ENCODE peak calls at places on chromosomes 5 and 9, in six cellular contexts. One of them, this sample, is unnamed.

GRCh38 chr5:21918451-21918850 is 934.7 kb downstream of the CDH12 start:
- DNase-seq in H1: no peak
- DNase-seq in mesenchymal stem cell: no peak
- DNase-seq in H9: no peak
- DNase-seq in IMR-90: no peak
- DNase-seq in trophoblast cell: no peak
- DNase-seq in this sample: no peak

GRCh38 chr5:129803403-129803802 is 55.5 kb downstream of the MINAR2 start:
- DNase-seq in trophoblast cell: no peak
- DNase-seq in mesenchymal stem cell: no peak
- DNase-seq in H1: no peak
- DNase-seq in H9: no peak
- DNase-seq in IMR-90: no peak
- DNase-seq in this sample: no peak

GRCh38 chr9:118170032-118170955 is 466.1 kb downstream of the TLR4 start:
- DNase-seq in IMR-90: no peak
- DNase-seq in H1: peak
- DNase-seq in mesenchymal stem cell: peak
- DNase-seq in H9: peak
- DNase-seq in trophoblast cell: peak
- DNase-seq in this sample: peak

GRCh38 chr5:50667653-50668403 is 1.4 kb downstream of the PARP8 start:
- DNase-seq in H1: peak
- DNase-seq in mesenchymal stem cell: peak
- DNase-seq in H9: peak
- DNase-seq in IMR-90: peak
- DNase-seq in trophoblast cell: peak
- DNase-seq in this sample: peak

GRCh38 chr9:86827893-86828292 is 119.4 kb downstream of the GAS1 start:
- DNase-seq in trophoblast cell: no peak
- DNase-seq in mesenchymal stem cell: peak
- DNase-seq in H9: no peak
- DNase-seq in H1: no peak
- DNase-seq in IMR-90: no peak
- DNase-seq in this sample: no peak

GRCh38 chr9:127781821-127782220 is 3.4 kb upstream of the SH2D3C start:
- DNase-seq in IMR-90: no peak
- DNase-seq in H1: no peak
- DNase-seq in trophoblast cell: no peak
- DNase-seq in mesenchymal stem cell: no peak
- DNase-seq in H9: no peak
- DNase-seq in this sample: no peak

GRCh38 chr5:88786217-88786560 is 96.8 kb downstream of the MEF2C start:
- DNase-seq in H9: no peak
- DNase-seq in mesenchymal stem cell: no peak
- DNase-seq in trophoblast cell: peak
- DNase-seq in H1: no peak
- DNase-seq in IMR-90: no peak
- DNase-seq in this sample: no peak

GRCh38 chr9:114290561-114290986 is 32.3 kb upstream of the ORM1 start:
- DNase-seq in IMR-90: no peak
- DNase-seq in trophoblast cell: no peak
- DNase-seq in H1: no peak
- DNase-seq in H9: no peak
- DNase-seq in mesenchymal stem cell: no peak
- DNase-seq in this sample: no peak

GRCh38 chr5:172758077-172758835 is 12.7 kb downstream of the DUSP1 start:
- DNase-seq in IMR-90: peak
- DNase-seq in trophoblast cell: peak
- DNase-seq in H9: peak
- DNase-seq in mesenchymal stem cell: peak
- DNase-seq in H1: no peak
- DNase-seq in this sample: no peak

GRCh38 chr9:128702445-128702948 is at the start of gene PKN3:
- DNase-seq in mesenchymal stem cell: peak
- DNase-seq in H1: peak
- DNase-seq in IMR-90: peak
- DNase-seq in H9: peak
- DNase-seq in trophoblast cell: peak
- DNase-seq in this sample: peak

GRCh38 chr9:101485873-101486692 is 47.6 kb upstream of the RNF20 start:
- DNase-seq in mesenchymal stem cell: peak
- DNase-seq in trophoblast cell: peak
- DNase-seq in H9: peak
- DNase-seq in H1: peak
- DNase-seq in IMR-90: peak
- DNase-seq in this sample: peak

GRCh38 chr9:127980056-127980705 is 608 bp downstream of the EEIG1 start:
- DNase-seq in mesenchymal stem cell: no peak
- DNase-seq in H9: no peak
- DNase-seq in trophoblast cell: peak
- DNase-seq in IMR-90: no peak
- DNase-seq in H1: no peak
- DNase-seq in this sample: peak

GRCh38 chr9:28120241-28121025 is 547.2 kb upstream of the C9orf72 start:
- DNase-seq in H9: no peak
- DNase-seq in mesenchymal stem cell: no peak
- DNase-seq in trophoblast cell: no peak
- DNase-seq in H1: no peak
- DNase-seq in IMR-90: no peak
- DNase-seq in this sample: peak

GRCh38 chr5:148484651-148485050 is 100.9 kb downstream of the FBXO38 start:
- DNase-seq in trophoblast cell: peak
- DNase-seq in H1: no peak
- DNase-seq in IMR-90: no peak
- DNase-seq in H9: no peak
- DNase-seq in mesenchymal stem cell: no peak
- DNase-seq in this sample: no peak

GRCh38 chr9:21764736-21765245 is 37.6 kb upstream of the MTAP start:
- DNase-seq in mesenchymal stem cell: no peak
- DNase-seq in trophoblast cell: no peak
- DNase-seq in IMR-90: no peak
- DNase-seq in H9: no peak
- DNase-seq in H1: no peak
- DNase-seq in this sample: no peak

GRCh38 chr5:42993516-42994284 is 46.4 kb downstream of the ANXA2R start:
- DNase-seq in H9: peak
- DNase-seq in trophoblast cell: peak
- DNase-seq in H1: no peak
- DNase-seq in mesenchymal stem cell: peak
- DNase-seq in IMR-90: peak
- DNase-seq in this sample: no peak

GRCh38 chr5:171961117-171961516 is 45.3 kb downstream of the FBXW11 start:
- DNase-seq in trophoblast cell: no peak
- DNase-seq in mesenchymal stem cell: peak
- DNase-seq in IMR-90: no peak
- DNase-seq in H9: no peak
- DNase-seq in H1: no peak
- DNase-seq in this sample: no peak

GRCh38 chr9:135890190-135890861 is 17.0 kb downstream of the CAMSAP1 start:
- DNase-seq in IMR-90: no peak
- DNase-seq in H9: no peak
- DNase-seq in trophoblast cell: no peak
- DNase-seq in H1: no peak
- DNase-seq in mesenchymal stem cell: no peak
- DNase-seq in this sample: no peak

GRCh38 chr9:28899926-28900325 is 1326.6 kb upstream of the C9orf72 start:
- DNase-seq in H1: no peak
- DNase-seq in trophoblast cell: no peak
- DNase-seq in H9: no peak
- DNase-seq in mesenchymal stem cell: no peak
- DNase-seq in IMR-90: no peak
- DNase-seq in this sample: no peak

GRCh38 chr9:93107151-93107824 is 11.3 kb downstream of the CARD19 start:
- DNase-seq in H9: no peak
- DNase-seq in IMR-90: no peak
- DNase-seq in trophoblast cell: no peak
- DNase-seq in mesenchymal stem cell: no peak
- DNase-seq in H1: no peak
- DNase-seq in this sample: no peak

GRCh38 chr9:131111186-131111853 is 14.1 kb upstream of the NUP214 start:
- DNase-seq in H1: no peak
- DNase-seq in IMR-90: no peak
- DNase-seq in H9: no peak
- DNase-seq in mesenchymal stem cell: no peak
- DNase-seq in trophoblast cell: no peak
- DNase-seq in this sample: no peak

GRCh38 chr5:28766565-28767158 is 1728.3 kb upstream of the CDH9 start:
- DNase-seq in H1: no peak
- DNase-seq in H9: no peak
- DNase-seq in mesenchymal stem cell: peak
- DNase-seq in IMR-90: peak
- DNase-seq in trophoblast cell: peak
- DNase-seq in this sample: peak

GRCh38 chr9:32426278-32426939 is 42.0 kb downstream of the ACO1 start:
- DNase-seq in trophoblast cell: no peak
- DNase-seq in IMR-90: peak
- DNase-seq in mesenchymal stem cell: peak
- DNase-seq in H1: no peak
- DNase-seq in H9: no peak
- DNase-seq in this sample: no peak

GRCh38 chr9:89597711-89598707 is 6.8 kb upstream of the GADD45G start:
- DNase-seq in H1: no peak
- DNase-seq in IMR-90: peak
- DNase-seq in trophoblast cell: peak
- DNase-seq in H9: peak
- DNase-seq in mesenchymal stem cell: peak
- DNase-seq in this sample: peak

GRCh38 chr9:18795947-18796705 is 236.9 kb downstream of the SAXO1 start:
- DNase-seq in IMR-90: peak
- DNase-seq in H9: no peak
- DNase-seq in H1: no peak
- DNase-seq in trophoblast cell: no peak
- DNase-seq in mesenchymal stem cell: peak
- DNase-seq in this sample: no peak

GRCh38 chr9:129441852-129442251 is 179.0 kb downstream of the C9orf50 start:
- DNase-seq in mesenchymal stem cell: no peak
- DNase-seq in H9: no peak
- DNase-seq in IMR-90: no peak
- DNase-seq in trophoblast cell: no peak
- DNase-seq in H1: no peak
- DNase-seq in this sample: no peak

GRCh38 chr9:75911390-75911789 is 20.9 kb downstream of the PCSK5 start:
- DNase-seq in mesenchymal stem cell: no peak
- DNase-seq in H1: no peak
- DNase-seq in trophoblast cell: no peak
- DNase-seq in H9: no peak
- DNase-seq in IMR-90: no peak
- DNase-seq in this sample: no peak

GRCh38 chr5:120624021-120624563 is 160.0 kb downstream of the PRR16 start:
- DNase-seq in H1: no peak
- DNase-seq in mesenchymal stem cell: peak
- DNase-seq in IMR-90: peak
- DNase-seq in H9: no peak
- DNase-seq in trophoblast cell: no peak
- DNase-seq in this sample: no peak

GRCh38 chr9:83538890-83539238 is 663 bp upstream of the FRMD3 start:
- DNase-seq in mesenchymal stem cell: no peak
- DNase-seq in H1: no peak
- DNase-seq in trophoblast cell: no peak
- DNase-seq in IMR-90: no peak
- DNase-seq in H9: no peak
- DNase-seq in this sample: no peak

GRCh38 chr5:133754575-133755169 is 142.3 kb upstream of the FSTL4 start:
- DNase-seq in mesenchymal stem cell: peak
- DNase-seq in H1: peak
- DNase-seq in trophoblast cell: peak
- DNase-seq in H9: peak
- DNase-seq in IMR-90: peak
- DNase-seq in this sample: peak

GRCh38 chr5:178625679-178626483 is 969 bp downstream of the CLK4 start:
- DNase-seq in mesenchymal stem cell: peak
- DNase-seq in H9: no peak
- DNase-seq in H1: no peak
- DNase-seq in IMR-90: no peak
- DNase-seq in trophoblast cell: no peak
- DNase-seq in this sample: no peak

GRCh38 chr5:121968910-121969607 is 7.3 kb downstream of the SRFBP1 start:
- DNase-seq in IMR-90: peak
- DNase-seq in H9: no peak
- DNase-seq in H1: no peak
- DNase-seq in mesenchymal stem cell: peak
- DNase-seq in trophoblast cell: peak
- DNase-seq in this sample: no peak

DNA sequence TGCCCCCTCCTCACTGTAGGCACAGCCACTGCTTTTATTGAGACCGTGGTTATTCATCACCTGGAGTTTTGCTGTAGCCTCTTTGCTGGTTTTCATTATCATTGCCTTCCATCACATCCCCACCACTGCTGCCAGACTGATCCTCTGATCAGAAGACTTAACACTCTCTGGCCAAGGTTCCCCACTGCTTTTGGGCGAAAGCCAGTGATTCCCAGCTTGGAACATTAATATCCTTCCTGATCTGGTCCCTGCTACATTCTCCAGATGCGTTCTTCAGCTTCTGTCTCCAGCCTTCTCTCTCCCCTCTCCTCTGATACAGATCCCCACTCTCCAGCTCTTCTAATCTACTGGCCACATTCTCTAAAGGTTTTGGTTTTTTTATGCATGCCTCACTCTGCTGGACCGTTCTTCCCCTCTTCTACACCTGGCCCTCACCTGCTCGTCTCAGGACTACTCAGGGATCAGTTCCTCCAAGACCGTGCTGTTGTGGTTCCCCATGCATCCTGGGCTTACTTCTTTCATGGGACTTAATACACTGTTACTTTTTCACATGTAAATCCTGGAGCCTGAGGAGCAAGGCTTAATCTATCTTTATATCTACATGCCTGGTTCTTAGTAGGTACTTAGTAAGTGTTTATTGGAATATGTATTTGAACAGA is 115.0 kb downstream of the PRKACG start:
- DNase-seq in H1: no peak
- DNase-seq in trophoblast cell: no peak
- DNase-seq in mesenchymal stem cell: no peak
- DNase-seq in IMR-90: no peak
- DNase-seq in H9: no peak
- DNase-seq in this sample: no peak
- H3K18ac ChIP-seq in H1: no peak
- H3K18ac ChIP-seq in trophoblast cell: no peak
- H3K18ac ChIP-seq in mesenchymal stem cell: no peak
- H3K18ac ChIP-seq in IMR-90: no peak
- H3K18ac ChIP-seq in H9: no peak
- H3K18ac ChIP-seq in this sample: no peak

GRCh38 chr5:55333017-55333416 is 25.2 kb downstream of the MTREX start:
- DNase-seq in trophoblast cell: no peak
- DNase-seq in H1: no peak
- DNase-seq in IMR-90: no peak
- DNase-seq in mesenchymal stem cell: no peak
- DNase-seq in H9: no peak
- DNase-seq in this sample: no peak
- H4K91ac ChIP-seq in trophoblast cell: no peak
- H4K91ac ChIP-seq in H1: no peak
- H4K91ac ChIP-seq in IMR-90: no peak
- H4K91ac ChIP-seq in mesenchymal stem cell: no peak
- H4K91ac ChIP-seq in H9: no peak
- H4K91ac ChIP-seq in this sample: no peak

GRCh38 chr9:109320338-109320733 is 523 bp downstream of the EPB41L4B start:
- DNase-seq in H9: no peak
- DNase-seq in mesenchymal stem cell: no peak
- DNase-seq in trophoblast cell: no peak
- DNase-seq in IMR-90: no peak
- DNase-seq in H1: no peak
- DNase-seq in this sample: peak
- H3K18ac ChIP-seq in H9: no peak
- H3K18ac ChIP-seq in mesenchymal stem cell: no peak
- H3K18ac ChIP-seq in trophoblast cell: no peak
- H3K18ac ChIP-seq in IMR-90: no peak
- H3K18ac ChIP-seq in H1: no peak
- H3K18ac ChIP-seq in this sample: no peak

GRCh38 chr5:142655339-142656267 is 30.3 kb downstream of the FGF1 start:
- DNase-seq in trophoblast cell: peak
- DNase-seq in H9: peak
- DNase-seq in mesenchymal stem cell: peak
- DNase-seq in H1: peak
- DNase-seq in IMR-90: peak
- DNase-seq in this sample: peak
- H4K91ac ChIP-seq in trophoblast cell: no peak
- H4K91ac ChIP-seq in H9: no peak
- H4K91ac ChIP-seq in mesenchymal stem cell: no peak
- H4K91ac ChIP-seq in H1: peak
- H4K91ac ChIP-seq in IMR-90: peak
- H4K91ac ChIP-seq in this sample: no peak

This sample was measured in neuronal stem cell.